ENCODE peak calls at places on chromosomes 5 and 9, in nine cellular contexts. H is cardiac fibroblast; V is stimulated activated CD8-positive, alpha-beta memory T cell treated with anti-CD3 and anti-CD28 coated beads, Interleukin-7, amount 100 ng/mL, for 1 hour; F is T-helper 9 cell; T is naive thymus-derived CD8-positive, alpha-beta T cell; M is aorta; B is CD8-positive, alpha-beta memory T cell; D is HCT116; R is gastrocnemius medialis. N is an unnamed sample.

GRCh38 chr9:81424431-81424830 is 264.9 kb downstream of the TLE1 start:
- DNase-seq in H (peak; percentile 74), V (no peak), F (no peak), T (no peak), M (no peak), B (no peak), D (no peak), R (no peak), N (no peak)

GRCh38 chr5:127840198-127840524 is 137.0 kb downstream of the CCDC192 start:
- DNase-seq in H (no peak), V (no peak), F (no peak), T (no peak), M (no peak), B (no peak), D (no peak), R (no peak), N (no peak)

GRCh38 chr5:139212484-139212883 is 14.3 kb upstream of the SIL1 start:
- DNase-seq in H (no peak), V (no peak), F (no peak), T (no peak), M (no peak), B (no peak), D (no peak), R (peak; percentile 19), N (peak; percentile 22)

GRCh38 chr5:95938766-95939165 is 22.9 kb downstream of the ELL2 start:
- DNase-seq in H (no peak), V (no peak), F (no peak), T (no peak), M (no peak), B (no peak), D (no peak), R (no peak), N (no peak)

GRCh38 chr5:141940695-141941271 is 17.1 kb downstream of the DELE1 start:
- DNase-seq in H (no peak), V (no peak), F (no peak), T (no peak), M (no peak), B (no peak), D (no peak), R (no peak), N (no peak)

GRCh38 chr9:10903969-10904368 is 291.2 kb upstream of the PTPRD start:
- DNase-seq in H (no peak), V (no peak), F (no peak), T (no peak), M (no peak), B (no peak), D (no peak), R (no peak), N (no peak)

GRCh38 chr5:25414746-25415145 is 770.0 kb upstream of the CDH10 start:
- DNase-seq in H (no peak), V (no peak), F (no peak), T (no peak), M (no peak), B (no peak), D (no peak), R (no peak), N (no peak)

GRCh38 chr5:53490747-53491146 is 10.3 kb downstream of the FST start:
- DNase-seq in H (peak; percentile 72), V (no peak), F (no peak), T (no peak), M (no peak), B (no peak), D (no peak), R (peak; percentile 35), N (no peak)

GRCh38 chr5:64864171-64864570 is 95.4 kb downstream of the CWC27 start:
- DNase-seq in H (no peak), V (no peak), F (no peak), T (no peak), M (no peak), B (no peak), D (no peak), R (no peak), N (no peak)

GRCh38 chr9:37300620-37301368 is 121.7 kb upstream of the GRHPR start:
- DNase-seq in H (peak; percentile 63), V (no peak), F (no peak), T (no peak), M (no peak), B (no peak), D (no peak), R (no peak), N (no peak)

GRCh38 chr5:1343931-1344901 is 683 bp downstream of the CLPTM1L start:
- DNase-seq in H (peak; percentile 27), V (no peak), F (no peak), T (no peak), M (peak; percentile 79), B (no peak), D (no peak), R (no peak), N (peak; percentile 91)

GRCh38 chr5:957730-958485 is 50.7 kb upstream of the NKD2 start:
- DNase-seq in H (no peak), V (no peak), F (no peak), T (no peak), M (no peak), B (no peak), D (no peak), R (no peak), N (no peak)

GRCh38 chr5:150144211-150144801 is 11.3 kb downstream of the PDGFRB start:
- DNase-seq in H (peak; percentile 89), V (no peak), F (no peak), T (no peak), M (peak; percentile 88), B (no peak), D (no peak), R (peak; percentile 45), N (no peak)

GRCh38 chr5:144820285-144820684 is 649.6 kb downstream of the KCTD16 start:
- DNase-seq in H (no peak), V (no peak), F (no peak), T (no peak), M (no peak), B (no peak), D (no peak), R (no peak), N (no peak)

GRCh38 chr9:133769511-133770075 is 31.4 kb upstream of the SARDH start:
- DNase-seq in H (no peak), V (no peak), F (no peak), T (no peak), M (peak; percentile 63), B (no peak), D (no peak), R (peak; percentile 4), N (peak; percentile 59)

GRCh38 chr5:137186759-137187461 is 312.2 kb downstream of the SPOCK1 start:
- DNase-seq in H (peak; percentile 85), V (no peak), F (no peak), T (no peak), M (peak; percentile 72), B (no peak), D (no peak), R (peak; percentile 47), N (no peak)

GRCh38 chr5:176692326-176692725 is 45.0 kb downstream of the TSPAN17 start:
- DNase-seq in H (no peak), V (no peak), F (no peak), T (no peak), M (no peak), B (no peak), D (no peak), R (no peak), N (no peak)